ENCODE peak calls at places on chromosomes 12 and 14, in seven cellular contexts. B, Y, V, M, L, Q and K are unnamed samples.

GRCh38 chr14:84144166-84144565 is 1385.8 kb upstream of the FLRT2 start:
- DNase-seq in B (no peak), Y (no peak), V (no peak), M (no peak), L (no peak), Q (no peak), K (no peak)

GRCh38 chr14:105151131-105151837 is 17.3 kb downstream of the JAG2 start:
- DNase-seq in B (no peak), Y (no peak), V (no peak), M (no peak), L (no peak), Q (no peak), K (no peak)

GRCh38 chr12:90250766-90251165 is 542.1 kb upstream of the ATP2B1 start:
- DNase-seq in B (no peak), Y (no peak), V (no peak), M (no peak), L (no peak), Q (no peak), K (no peak)

GRCh38 chr12:81987351-81987750 is 228.2 kb upstream of the PPFIA2 start:
- DNase-seq in B (no peak), Y (no peak), V (no peak), M (no peak), L (no peak), Q (no peak), K (no peak)

GRCh38 chr12:27818421-27818918 is 38.4 kb upstream of the MANSC4 start:
- DNase-seq in B (no peak), Y (no peak), V (peak), M (no peak), L (no peak), Q (no peak), K (no peak)

GRCh38 chr12:28060901-28061300 is 88.4 kb upstream of the PTHLH start:
- DNase-seq in B (no peak), Y (no peak), V (no peak), M (no peak), L (no peak), Q (no peak), K (no peak)

GRCh38 chr12:110860833-110861291 is 14.1 kb downstream of the CCDC63 start:
- DNase-seq in B (no peak), Y (no peak), V (no peak), M (no peak), L (no peak), Q (no peak), K (no peak)

GRCh38 chr12:57838594-57839302 is 7.8 kb downstream of the CTDSP2 start:
- DNase-seq in B (no peak), Y (no peak), V (no peak), M (no peak), L (no peak), Q (no peak), K (no peak)

GRCh38 chr14:55249423-55249822 is 21.8 kb upstream of the FBXO34 start:
- DNase-seq in B (no peak), Y (no peak), V (no peak), M (no peak), L (no peak), Q (no peak), K (no peak)

GRCh38 chr14:61661471-61661988 is 33.8 kb upstream of the HIF1A start:
- DNase-seq in B (no peak), Y (no peak), V (no peak), M (no peak), L (no peak), Q (no peak), K (no peak)

GRCh38 chr12:49599961-49600360 is 5.5 kb downstream of the FAM186B start:
- DNase-seq in B (no peak), Y (no peak), V (no peak), M (no peak), L (no peak), Q (no peak), K (no peak)

GRCh38 chr12:38113991-38114390 is 202.6 kb upstream of the ALG10B start:
- DNase-seq in B (no peak), Y (no peak), V (no peak), M (no peak), L (no peak), Q (no peak), K (no peak)

GRCh38 chr14:26389646-26390508 is 208.0 kb downstream of the NOVA1 start:
- DNase-seq in B (no peak), Y (no peak), V (no peak), M (no peak), L (no peak), Q (no peak), K (no peak)

GRCh38 chr12:94340568-94340967 is 119.1 kb downstream of the CEP83 start:
- DNase-seq in B (no peak), Y (no peak), V (no peak), M (no peak), L (no peak), Q (no peak), K (no peak)

GRCh38 chr14:22596354-22596879 is 1.7 kb upstream of the ABHD4 start:
- DNase-seq in B (no peak), Y (no peak), V (no peak), M (no peak), L (no peak), Q (no peak), K (no peak)

GRCh38 chr12:33488036-33488435 is 48.4 kb upstream of the SYT10 start:
- DNase-seq in B (no peak), Y (no peak), V (no peak), M (peak), L (no peak), Q (no peak), K (no peak)

GRCh38 chr14:51816031-51816430 is 44.4 kb upstream of the GNG2 start:
- DNase-seq in B (no peak), Y (no peak), V (no peak), M (no peak), L (no peak), Q (no peak), K (no peak)

GRCh38 chr12:108630481-108631207 is 3.0 kb downstream of the SELPLG start:
- DNase-seq in B (no peak), Y (no peak), V (no peak), M (no peak), L (no peak), Q (no peak), K (no peak)

GRCh38 chr12:74689071-74689655 is 151.5 kb downstream of the ATXN7L3B start:
- DNase-seq in B (no peak), Y (no peak), V (no peak), M (peak), L (peak), Q (no peak), K (no peak)

GRCh38 chr14:70013269-70013873 is 134.2 kb downstream of the SMOC1 start:
- DNase-seq in B (peak), Y (peak), V (no peak), M (peak), L (peak), Q (no peak), K (no peak)

GRCh38 chr12:3135522-3136461 is 58.6 kb downstream of the TSPAN9 start:
- DNase-seq in B (peak), Y (no peak), V (no peak), M (peak), L (peak), Q (no peak), K (no peak)

GRCh38 chr14:32200368-32201195 is 1.3 kb upstream of the RNU6-7 start:
- DNase-seq in B (no peak), Y (no peak), V (no peak), M (no peak), L (no peak), Q (no peak), K (no peak)

GRCh38 chr14:34231626-34232025 is 230.4 kb downstream of the SPTSSA start:
- DNase-seq in B (peak), Y (peak), V (no peak), M (no peak), L (no peak), Q (no peak), K (no peak)

GRCh38 chr12:8018666-8019581 is 13.6 kb upstream of the FOXJ2 start:
- DNase-seq in B (no peak), Y (no peak), V (no peak), M (no peak), L (peak), Q (no peak), K (no peak)

GRCh38 chr12:90854136-90854689 is 100.8 kb downstream of the CCER1 start:
- DNase-seq in B (no peak), Y (no peak), V (no peak), M (peak), L (no peak), Q (no peak), K (no peak)

GRCh38 chr12:89250213-89250612 is 102.1 kb downstream of the DUSP6 start:
- DNase-seq in B (no peak), Y (no peak), V (no peak), M (no peak), L (no peak), Q (no peak), K (no peak)

GRCh38 chr12:132386926-132387497 is 57.6 kb upstream of the GALNT9 start:
- DNase-seq in B (no peak), Y (no peak), V (no peak), M (no peak), L (no peak), Q (no peak), K (no peak)

GRCh38 chr12:5395443-5396401 is 36.2 kb upstream of the NTF3 start:
- DNase-seq in B (no peak), Y (peak), V (no peak), M (no peak), L (no peak), Q (no peak), K (no peak)

GRCh38 chr14:29926228-29926627 is 1.4 kb downstream of the PRKD1 start:
- DNase-seq in B (no peak), Y (no peak), V (no peak), M (no peak), L (no peak), Q (no peak), K (no peak)

GRCh38 chr12:85441025-85441424 is 161.0 kb downstream of the ALX1 start:
- DNase-seq in B (no peak), Y (no peak), V (no peak), M (no peak), L (no peak), Q (no peak), K (no peak)

GRCh38 chr14:56805201-56805991 is 4.9 kb downstream of the OTX2 start:
- DNase-seq in B (no peak), Y (no peak), V (no peak), M (no peak), L (no peak), Q (no peak), K (no peak)

GRCh38 chr14:92986254-92987147 is 63.6 kb downstream of the CHGA start:
- DNase-seq in B (no peak), Y (peak), V (peak), M (peak), L (no peak), Q (no peak), K (no peak)

GRCh38 chr12:26666286-26666685 is 166.7 kb downstream of the ITPR2 start:
- DNase-seq in B (no peak), Y (no peak), V (no peak), M (no peak), L (no peak), Q (no peak), K (no peak)

GRCh38 chr12:82359115-82359478 is 768 bp downstream of the METTL25 start:
- DNase-seq in B (no peak), Y (no peak), V (peak), M (no peak), L (no peak), Q (no peak), K (no peak)

GRCh38 chr14:21107360-21107781 is 6.5 kb downstream of the TMEM253 start:
- DNase-seq in B (no peak), Y (no peak), V (no peak), M (peak), L (peak), Q (no peak), K (peak)

GRCh38 chr12:71655495-71655894 is 8.2 kb downstream of the ZFC3H1 start:
- DNase-seq in B (no peak), Y (no peak), V (no peak), M (no peak), L (no peak), Q (no peak), K (no peak)

GRCh38 chr12:10957741-10958140 is 18.7 kb upstream of the TAS2R14 start:
- DNase-seq in B (no peak), Y (no peak), V (no peak), M (no peak), L (no peak), Q (no peak), K (no peak)

GRCh38 chr12:34119366-34119765 is 97.1 kb downstream of the ALG10 start:
- DNase-seq in B (no peak), Y (no peak), V (no peak), M (no peak), L (no peak), Q (no peak), K (no peak)

DNA sequence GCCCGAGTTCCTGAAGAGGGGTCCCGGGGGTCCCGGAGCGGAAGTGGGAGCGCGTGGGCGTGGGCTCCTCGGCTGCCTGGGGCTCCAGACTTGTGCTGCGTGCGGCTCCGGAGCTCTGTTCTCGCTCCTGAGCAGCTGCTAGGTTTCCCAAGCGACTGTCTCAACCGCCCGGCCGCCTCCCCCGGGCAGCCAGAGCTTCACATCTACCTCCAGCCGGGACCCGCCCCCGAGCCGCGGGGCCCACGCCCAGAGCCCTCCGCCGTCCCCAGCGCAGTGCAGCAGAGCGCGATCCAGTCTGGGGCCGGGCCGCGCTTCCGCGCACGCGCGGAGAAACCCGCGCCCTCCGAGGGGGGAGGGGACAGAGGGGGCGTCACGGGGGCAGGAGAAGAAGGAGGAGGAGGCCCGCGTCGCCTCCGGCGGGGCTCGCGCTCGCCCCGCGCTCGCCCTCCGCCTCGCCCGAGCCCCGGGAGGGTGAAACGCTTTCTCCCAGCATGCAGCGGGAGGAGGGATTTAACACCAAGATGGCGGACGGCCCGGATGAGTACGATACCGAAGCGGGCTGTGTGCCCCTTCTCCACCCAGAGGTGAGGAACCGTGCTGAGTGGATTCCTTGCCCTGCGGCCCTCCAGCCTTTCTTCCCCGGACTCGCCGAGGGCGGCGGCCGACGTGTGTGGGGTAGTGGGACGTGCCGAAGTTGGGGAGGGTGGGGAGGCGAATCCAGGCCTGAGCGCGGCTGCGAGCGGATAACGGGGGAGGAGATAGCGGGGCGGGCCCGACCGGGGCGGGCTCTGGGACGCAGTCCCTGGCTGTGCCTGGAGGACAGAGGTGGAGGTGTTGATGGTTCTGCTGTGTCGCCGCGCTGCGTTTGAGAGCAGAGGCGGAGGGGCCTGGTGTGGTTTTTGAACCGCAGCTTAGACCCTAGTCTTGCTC is at the start of gene ZDHHC17:
- DNase-seq in B (peak), Y (peak), V (peak), M (peak), L (peak), Q (peak), K (peak)
- TF ChIP-seq EP300 in B (no peak), Y (no peak), V (no peak), M (no peak), L (peak), Q (no peak), K (no peak)

GRCh38 chr14:94021416-94022157 is 4.6 kb upstream of the OTUB2 start:
- DNase-seq in B (peak), Y (no peak), V (no peak), M (no peak), L (no peak), Q (no peak), K (no peak)
- TF ChIP-seq EP300 in B (no peak), Y (no peak), V (no peak), M (no peak), L (no peak), Q (no peak), K (no peak)

GRCh38 chr14:60204104-60204842 is 39.1 kb upstream of the DHRS7 start:
- DNase-seq in B (peak), Y (no peak), V (no peak), M (no peak), L (no peak), Q (no peak), K (no peak)
- TF ChIP-seq EP300 in B (no peak), Y (no peak), V (no peak), M (no peak), L (no peak), Q (no peak), K (no peak)

GRCh38 chr12:115230576-115230975 is 546.6 kb upstream of the TBX3 start:
- DNase-seq in B (no peak), Y (no peak), V (no peak), M (no peak), L (no peak), Q (no peak), K (no peak)

GRCh38 chr12:115229517-115229916 is 545.5 kb upstream of the TBX3 start:
- DNase-seq in B (no peak), Y (no peak), V (no peak), M (no peak), L (no peak), Q (no peak), K (no peak)

GRCh38 chr12:115235880-115236279 is 551.9 kb upstream of the TBX3 start:
- DNase-seq in B (no peak), Y (no peak), V (no peak), M (no peak), L (no peak), Q (no peak), K (no peak)

GRCh38 chr12:115232455-115233156 is 548.6 kb upstream of the TBX3 start:
- DNase-seq in B (no peak), Y (no peak), V (no peak), M (no peak), L (no peak), Q (no peak), K (no peak)

GRCh38 chr12:115233891-115234543 is 550.0 kb upstream of the TBX3 start:
- DNase-seq in B (no peak), Y (no peak), V (no peak), M (no peak), L (no peak), Q (no peak), K (no peak)
- TF ChIP-seq EP300 in B (no peak), Y (no peak), V (no peak), M (no peak), L (no peak), Q (no peak), K (no peak)

DNA sequence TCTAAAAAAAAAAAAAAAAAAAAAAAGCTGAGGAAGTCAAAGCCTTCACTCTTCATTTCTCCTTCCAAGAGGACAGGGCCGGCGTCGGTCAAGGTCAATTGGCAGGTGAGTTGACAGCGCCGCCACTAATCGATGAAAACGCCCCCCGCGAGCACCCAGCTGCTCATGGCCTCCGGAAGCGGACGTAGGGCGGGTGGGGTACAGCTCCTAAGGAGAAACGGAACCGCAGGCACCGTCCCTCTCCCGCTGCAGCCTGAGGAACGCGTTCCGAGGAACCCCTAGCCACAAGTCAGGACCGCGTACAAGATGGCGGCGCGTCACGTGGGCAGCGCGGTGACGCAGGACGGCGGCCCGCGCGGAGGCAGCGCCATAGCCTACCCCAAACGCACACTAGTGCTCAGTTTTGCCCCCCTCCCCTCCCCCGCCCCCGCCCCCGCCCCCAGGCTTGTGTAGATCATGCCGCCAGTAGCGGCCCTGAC is at the start of gene ATF1:
- DNase-seq in B (peak), Y (peak), V (peak), M (peak), L (peak), Q (peak), K (peak)
- TF ChIP-seq EP300 in B (no peak), Y (no peak), V (no peak), M (no peak), L (peak), Q (peak), K (no peak)

GRCh38 chr14:38527502-38527878 is 271.6 kb upstream of the CLEC14A start:
- DNase-seq in B (no peak), Y (no peak), V (no peak), M (no peak), L (no peak), Q (no peak), K (no peak)
- TF ChIP-seq EP300 in B (no peak), Y (no peak), V (no peak), M (no peak), L (no peak), Q (no peak), K (no peak)

DNA sequence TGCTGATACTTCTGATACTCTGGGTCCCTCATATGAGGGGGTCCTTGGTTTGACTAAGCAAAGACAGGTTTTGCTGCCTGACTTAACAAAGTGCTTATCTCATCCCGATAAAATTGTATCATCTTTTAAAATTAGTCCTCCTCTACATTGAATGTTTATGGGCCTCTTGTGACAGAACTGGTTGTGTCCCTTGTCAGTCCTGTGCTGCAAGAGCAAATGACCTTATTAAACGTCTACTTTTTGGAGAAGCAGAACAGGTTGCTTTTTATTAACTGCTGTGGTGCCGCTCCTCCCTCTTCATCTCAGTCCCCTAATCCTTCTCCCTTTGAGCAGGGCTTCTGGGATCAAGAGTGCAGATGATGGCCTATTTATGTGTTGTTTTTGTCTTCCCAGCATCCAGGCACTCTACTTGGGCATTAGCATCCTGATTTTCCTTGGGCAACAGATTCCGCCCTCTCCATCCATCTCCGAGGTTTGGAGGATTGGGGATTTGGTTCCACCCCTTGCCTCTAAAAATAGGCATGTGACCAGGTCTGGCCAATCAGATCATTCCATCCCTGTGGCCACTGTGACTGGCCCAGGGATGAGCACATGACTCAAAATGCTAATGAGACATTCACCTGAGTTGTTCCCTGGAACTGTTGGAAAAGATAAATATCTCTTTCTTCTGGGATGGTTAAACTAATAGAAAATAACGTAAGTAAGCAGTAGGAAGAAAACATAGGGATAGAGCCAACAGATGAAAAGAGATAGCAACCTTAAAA is 2.9 kb upstream of the DENR start:
- DNase-seq in B (no peak), Y (no peak), V (no peak), M (peak), L (peak), Q (no peak), K (no peak)
- TF ChIP-seq EP300 in B (no peak), Y (no peak), V (no peak), M (no peak), L (no peak), Q (no peak), K (no peak)